ENCODE peak calls at places on chromosome 3, in six cellular contexts. I is Peyer's patch, C is lung, K is psoas muscle, D is PC-9, A is upper lobe of right lung. E is an unnamed sample.

GRCh38 chr3:101065962-101066361 is 72.7 kb upstream of the ABI3BP start:
- DNase-seq in D (peak), A (no peak), I (no peak), C (no peak), K (no peak), E (peak)

GRCh38 chr3:183975981-183976662 is 41.6 kb downstream of the ABCC5 start:
- DNase-seq in C (no peak), A (no peak), I (no peak), D (no peak), K (no peak), E (peak)

GRCh38 chr3:124986153-124987143 is 51.9 kb upstream of the MUC13 start:
- DNase-seq in C (no peak), D (peak), K (no peak), I (no peak), A (no peak), E (peak)

GRCh38 chr3:20104167-20104661 is 64.0 kb downstream of the KAT2B start:
- DNase-seq in D (no peak), C (no peak), A (no peak), I (no peak), K (no peak), E (no peak)

GRCh38 chr3:30693470-30694120 is 87.2 kb downstream of the TGFBR2 start:
- DNase-seq in K (no peak), I (peak), C (no peak), D (peak), A (no peak), E (peak)

GRCh38 chr3:175258763-175259162 is 399.6 kb downstream of the NAALADL2 start:
- DNase-seq in C (no peak), D (no peak), K (no peak), I (no peak), A (no peak), E (peak)

GRCh38 chr3:10396931-10397330 is 76.0 kb upstream of the SEC13 start:
- DNase-seq in D (no peak), I (no peak), C (no peak), K (no peak), A (no peak), E (no peak)

GRCh38 chr3:194489736-194490612 is 3.2 kb upstream of the ATP13A3 start:
- DNase-seq in K (no peak), A (no peak), C (no peak), D (no peak), I (peak), E (peak)

GRCh38 chr3:76532423-76532822 is 507.5 kb upstream of the ROBO2 start:
- DNase-seq in I (no peak), A (no peak), D (no peak), C (no peak), K (no peak), E (no peak)

GRCh38 chr3:53168175-53168923 is 7.3 kb downstream of the PRKCD start:
- DNase-seq in A (no peak), K (no peak), I (no peak), C (no peak), D (no peak), E (no peak)

GRCh38 chr3:130759692-130760338 is 13.2 kb upstream of the PIK3R4 start:
- DNase-seq in D (peak), A (no peak), I (peak), C (peak), K (peak), E (peak)

GRCh38 chr3:184004483-184004882 is 13.2 kb downstream of the ABCC5 start:
- DNase-seq in K (no peak), A (no peak), D (peak), C (no peak), I (no peak), E (no peak)

GRCh38 chr3:44019736-44020135 is 221.9 kb upstream of the TOPAZ1 start:
- DNase-seq in A (no peak), K (no peak), C (no peak), D (no peak), I (no peak), E (no peak)

GRCh38 chr3:145952541-145952940 is 208.4 kb downstream of the PLOD2 start:
- DNase-seq in I (no peak), A (no peak), C (no peak), K (no peak), D (no peak), E (peak)

GRCh38 chr3:2657971-2658370 is 452.2 kb downstream of the IL5RA start:
- DNase-seq in A (no peak), I (no peak), K (no peak), C (no peak), D (no peak), E (no peak)

GRCh38 chr3:140467104-140467577 is 210.7 kb upstream of the TRIM42 start:
- DNase-seq in C (peak), K (no peak), A (no peak), D (peak), I (no peak), E (peak)

GRCh38 chr3:38541800-38542199 is 45.7 kb downstream of the EXOG start:
- DNase-seq in A (no peak), D (no peak), K (peak), C (no peak), I (no peak), E (no peak)

GRCh38 chr3:11601446-11602241 is 42.1 kb downstream of the VGLL4 start:
- DNase-seq in C (no peak), A (no peak), K (peak), I (peak), D (no peak), E (no peak)

GRCh38 chr3:52529376-52530333 is 4.0 kb downstream of the NT5DC2 start:
- DNase-seq in K (no peak), I (no peak), C (no peak), D (no peak), A (peak), E (no peak)

GRCh38 chr3:87006844-87007439 is 16.0 kb upstream of the VGLL3 start:
- DNase-seq in K (no peak), A (no peak), I (no peak), C (no peak), D (peak), E (peak)

GRCh38 chr3:53503185-53503584 is 8.8 kb downstream of the CACNA1D start:
- DNase-seq in I (no peak), D (no peak), A (no peak), C (no peak), K (no peak), E (no peak)

GRCh38 chr3:51340989-51341636 is 44.0 kb upstream of the MANF start:
- DNase-seq in K (peak), C (no peak), A (no peak), D (no peak), I (no peak), E (peak)

GRCh38 chr3:54909236-54909635 is 18.6 kb downstream of the LRTM1 start:
- DNase-seq in I (no peak), A (no peak), K (no peak), C (no peak), D (no peak), E (no peak)

GRCh38 chr3:69051796-69052566 is at the start of gene TMF1:
- DNase-seq in D (peak), I (peak), C (peak), K (peak), A (peak), E (peak)

GRCh38 chr3:38343797-38344594 is 2.6 kb upstream of the XYLB start:
- DNase-seq in I (no peak), C (no peak), A (no peak), K (no peak), D (no peak), E (no peak)

GRCh38 chr3:17771177-17772048 is 29.0 kb upstream of the TBC1D5 start:
- DNase-seq in I (no peak), A (no peak), K (no peak), C (no peak), D (no peak), E (no peak)

GRCh38 chr3:169695051-169695450 is 31.5 kb upstream of the MECOM start:
- DNase-seq in I (no peak), K (no peak), C (no peak), D (peak), A (no peak), E (no peak)

GRCh38 chr3:115876860-115877646 is 253.7 kb downstream of the GAP43 start:
- DNase-seq in C (no peak), K (no peak), D (no peak), I (no peak), A (no peak), E (no peak)

GRCh38 chr3:146493221-146493620 is 23.9 kb upstream of the PLSCR2 start:
- DNase-seq in D (no peak), C (no peak), K (no peak), I (no peak), A (no peak), E (peak)

GRCh38 chr3:18725668-18726407 is 300.7 kb upstream of the SATB1 start:
- DNase-seq in D (no peak), I (no peak), K (no peak), C (no peak), A (no peak), E (peak)

GRCh38 chr3:149967067-149967685 is 3.5 kb downstream of the PFN2 start:
- DNase-seq in C (no peak), K (no peak), A (no peak), D (peak), I (no peak), E (peak)

GRCh38 chr3:149970716-149971402 is at the start of gene PFN2:
- DNase-seq in A (peak), D (peak), C (peak), I (peak), K (peak), E (peak)

GRCh38 chr3:149969945-149970715 is 565 bp downstream of the PFN2 start:
- DNase-seq in I (peak), A (peak), D (peak), C (peak), K (peak), E (peak)

GRCh38 chr3:149968216-149968615 is 2.5 kb downstream of the PFN2 start:
- DNase-seq in I (no peak), K (no peak), C (no peak), D (no peak), A (no peak), E (peak)

DNA sequence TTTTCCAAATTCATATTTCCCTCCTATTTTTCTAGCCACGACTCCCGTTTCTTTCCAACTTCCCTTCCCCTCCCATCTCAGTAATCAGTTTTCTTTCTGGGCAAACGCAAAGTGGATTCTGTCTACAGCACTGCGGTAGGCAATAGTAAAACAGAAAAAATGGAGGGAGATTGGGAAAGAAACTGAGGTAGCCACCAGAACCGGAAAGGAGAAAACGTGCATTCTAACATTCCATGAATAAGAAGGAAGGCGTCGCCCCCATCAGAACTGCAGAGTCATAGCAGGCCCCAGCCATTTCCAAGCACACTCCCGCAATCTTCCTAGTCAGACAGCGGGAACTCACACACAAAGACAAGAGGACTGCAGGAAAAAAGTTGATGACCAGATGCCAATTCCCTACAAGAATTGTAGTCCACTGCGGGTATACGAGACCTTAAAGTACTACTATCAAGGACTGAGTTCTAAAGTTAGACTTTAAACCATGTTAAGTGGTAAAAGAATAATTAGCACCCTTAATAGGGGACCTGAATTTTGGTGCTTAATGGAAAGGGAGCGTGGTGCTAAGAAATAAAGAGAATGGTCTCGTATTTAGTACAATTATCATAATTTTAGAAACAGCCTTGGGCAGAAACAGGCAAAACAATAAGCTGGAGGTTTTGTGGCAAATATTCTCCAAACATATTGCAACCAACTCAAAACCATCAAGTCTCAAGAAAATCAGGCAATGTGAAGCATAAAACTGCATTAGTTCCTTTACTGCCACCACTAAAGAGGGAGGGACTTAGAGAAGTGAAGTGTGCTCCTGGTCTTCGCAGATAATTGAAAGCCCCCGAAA is 1.4 kb downstream of the PFN2 start:
- DNase-seq in C (no peak), D (peak), A (no peak), K (peak), I (no peak), E (peak)
- H3K4me3 ChIP-seq in C (no peak), D (peak), A (peak), K (peak), I (peak), E (peak)

DNA sequence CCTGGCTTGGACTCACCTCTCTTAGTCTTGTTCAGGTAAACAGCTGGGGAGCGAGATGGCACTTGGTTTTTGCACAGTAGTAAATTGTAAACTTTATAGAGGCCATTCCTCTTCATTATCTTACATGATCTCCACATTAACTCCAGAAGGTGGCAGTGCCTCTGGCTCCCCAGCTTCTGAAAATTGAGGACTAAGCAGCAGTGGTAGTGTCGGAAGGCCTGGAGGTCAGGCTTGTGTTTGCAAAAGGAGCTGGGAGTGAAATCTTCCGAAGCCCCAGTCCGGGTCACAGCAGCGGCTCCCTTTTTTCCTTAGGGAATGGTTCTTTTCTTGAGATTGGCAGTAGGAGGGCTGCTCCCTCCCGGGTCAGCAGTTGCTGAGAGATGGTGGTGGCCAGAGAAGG is 85.7 kb downstream of the FNDC3B start:
- DNase-seq in C (no peak), K (no peak), A (no peak), D (no peak), I (no peak), E (no peak)
- TF ChIP-seq CTCF in C (no peak), K (peak), A (peak), D (no peak), I (no peak), E (peak)

DNA sequence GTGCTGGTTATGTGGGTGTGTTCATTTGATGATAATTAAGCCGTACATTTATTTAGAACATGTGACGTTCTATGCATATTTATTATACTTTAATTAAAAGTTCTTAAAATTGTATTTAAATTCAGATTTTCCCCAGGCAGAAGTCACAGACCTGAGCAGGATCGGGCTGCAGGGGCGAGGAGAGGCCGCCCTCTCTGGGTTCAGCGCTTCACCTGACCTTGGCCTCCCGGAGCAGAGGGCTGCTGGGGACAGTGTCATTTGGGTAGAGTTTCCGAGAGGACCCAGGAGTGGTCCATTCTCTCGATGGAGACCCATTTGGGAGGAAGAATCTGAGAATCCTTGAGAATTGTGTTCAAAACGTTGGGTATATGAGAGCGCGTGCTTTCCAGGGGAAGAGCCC is 12.0 kb upstream of the TOPBP1 start:
- DNase-seq in I (no peak), C (no peak), A (no peak), K (no peak), D (no peak), E (no peak)
- H3K4me3 ChIP-seq in I (no peak), C (no peak), A (no peak), K (no peak), D (no peak), E (no peak)

GRCh38 chr3:79111375-79112052 is 656.3 kb downstream of the ROBO1 start:
- DNase-seq in I (no peak), A (no peak), D (no peak), C (no peak), K (no peak), E (no peak)

GRCh38 chr3:79113821-79114220 is 654.0 kb downstream of the ROBO1 start:
- DNase-seq in D (no peak), C (no peak), K (no peak), A (no peak), I (no peak), E (peak)

GRCh38 chr3:79115458-79115857 is 652.3 kb downstream of the ROBO1 start:
- DNase-seq in K (no peak), I (no peak), C (no peak), D (no peak), A (no peak), E (no peak)

DNA sequence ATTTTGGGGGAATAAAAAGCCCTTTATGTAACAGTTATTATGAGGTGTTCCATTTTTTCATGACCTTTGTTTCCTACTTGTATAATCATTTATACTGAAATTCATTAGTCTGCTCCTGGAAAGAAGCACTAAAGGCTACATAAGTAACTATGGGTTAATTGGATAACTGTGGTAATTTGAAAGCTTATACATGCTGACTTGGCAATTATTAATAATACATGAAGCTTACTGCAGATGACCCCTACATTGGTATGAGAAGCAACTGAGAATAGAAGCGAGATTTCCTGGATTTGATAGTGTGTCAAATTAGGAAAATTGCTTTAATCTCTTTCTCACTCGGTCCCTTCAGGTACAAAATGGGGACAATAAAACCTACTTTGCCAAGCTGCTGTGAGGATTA is 658.0 kb downstream of the ROBO1 start:
- DNase-seq in K (no peak), D (no peak), C (no peak), I (no peak), A (no peak), E (no peak)
- TF ChIP-seq CTCF in K (no peak), D (no peak), C (no peak), I (no peak), A (no peak), E (no peak)

GRCh38 chr3:117144832-117145231 is 435.3 kb downstream of the TUSC7 start:
- DNase-seq in D (no peak), I (no peak), C (no peak), K (no peak), A (no peak), E (peak)

GRCh38 chr3:117149577-117149976 is 440.0 kb downstream of the TUSC7 start:
- DNase-seq in A (no peak), D (no peak), I (no peak), C (no peak), K (no peak), E (no peak)

GRCh38 chr3:117146571-117146970 is 437.0 kb downstream of the TUSC7 start:
- DNase-seq in C (no peak), K (no peak), I (no peak), D (no peak), A (no peak), E (no peak)

GRCh38 chr3:117145677-117146076 is 436.1 kb downstream of the TUSC7 start:
- DNase-seq in A (no peak), C (no peak), I (no peak), D (no peak), K (no peak), E (no peak)

GRCh38 chr3:117150628-117151027 is 441.0 kb downstream of the TUSC7 start:
- DNase-seq in A (no peak), D (no peak), K (no peak), I (no peak), C (no peak), E (no peak)
- H3K4me3 ChIP-seq in A (no peak), D (no peak), K (no peak), I (no peak), C (no peak), E (no peak)

GRCh38 chr3:163776753-163777152 is 1301.5 kb downstream of the SI start:
- DNase-seq in K (no peak), I (no peak), A (no peak), C (no peak), D (no peak), E (no peak)

DNA sequence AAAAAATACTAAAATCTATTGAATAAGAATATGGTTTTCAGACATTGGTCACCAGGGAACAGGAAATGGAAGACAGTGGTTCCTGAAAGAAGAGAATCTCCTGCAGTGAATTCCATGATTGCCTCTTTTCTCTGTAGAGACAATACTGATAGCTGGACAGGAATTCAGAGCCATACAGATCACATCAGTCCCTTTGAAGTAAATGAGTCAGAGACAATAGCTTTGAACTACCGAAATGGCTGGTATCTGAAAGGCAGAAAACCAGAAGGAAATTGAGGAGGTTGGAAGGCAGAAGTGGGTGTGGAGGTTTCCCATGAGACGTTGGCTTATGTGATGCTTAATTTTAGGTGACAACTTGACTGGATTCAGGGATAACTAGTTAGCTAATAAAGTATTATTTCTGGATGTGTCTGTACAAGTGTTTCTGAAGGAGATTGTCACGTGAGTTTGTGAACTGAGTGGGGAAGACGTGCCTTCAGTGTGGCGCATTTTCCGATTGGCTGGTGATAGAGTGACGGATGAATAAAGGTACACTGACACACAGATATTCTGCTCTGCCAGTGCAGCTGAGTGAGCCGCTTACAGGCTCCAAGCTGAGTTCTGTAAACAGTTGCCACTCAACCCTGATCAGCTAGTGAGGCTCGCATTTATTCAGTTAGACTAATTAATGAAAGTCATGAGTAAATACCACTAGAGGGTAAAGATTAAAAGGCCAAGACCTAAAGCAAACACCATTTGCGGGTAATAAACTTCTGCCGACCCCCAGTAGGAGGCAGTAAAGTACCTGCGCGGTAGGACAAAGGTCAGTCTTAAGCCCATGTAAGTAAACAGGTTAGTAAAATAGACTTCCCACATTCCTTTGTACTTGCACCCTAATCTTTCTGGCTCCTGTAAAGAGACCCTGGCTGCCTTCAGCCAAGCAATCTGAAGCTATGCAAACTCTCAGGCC is 1298.6 kb downstream of the SI start:
- DNase-seq in A (no peak), C (no peak), D (no peak), K (no peak), I (no peak), E (no peak)
- TF ChIP-seq CTCF in A (no peak), C (no peak), D (peak), K (no peak), I (no peak), E (no peak)

GRCh38 chr3:197317250-197317963 is 19.0 kb upstream of the DLG1 start:
- DNase-seq in I (no peak), A (no peak), D (peak), C (no peak), K (no peak), E (peak)
- H3K4me3 ChIP-seq in I (no peak), A (no peak), D (no peak), C (no peak), K (no peak), E (peak)